ENCODE peak calls at places on chromosomes 3 and 15, in four cellular contexts. O is fibroblast of pulmonary artery, D is globus pallidus, J is EH. M is an unnamed sample.

GRCh38 chr15:76682259-76682658 is 222.9 kb downstream of the SCAPER start:
- DNase-seq in J (no peak), O (no peak), D (no peak), M (no peak)

GRCh38 chr3:156689589-156689988 is 15.2 kb downstream of the TIPARP start:
- DNase-seq in D (no peak), J (no peak), O (no peak), M (no peak)

GRCh38 chr3:14774431-14774830 is 44.3 kb upstream of the FGD5 start:
- DNase-seq in O (no peak), J (no peak), D (no peak), M (no peak)

GRCh38 chr15:70313099-70314017 is 215.6 kb upstream of the TLE3 start:
- DNase-seq in O (no peak), J (no peak), D (no peak), M (no peak)

GRCh38 chr3:14329116-14329830 is 73.1 kb upstream of the SLC6A6 start:
- DNase-seq in D (no peak), O (no peak), J (peak), M (no peak)

GRCh38 chr15:39999538-39999937 is 39.4 kb downstream of the SRP14 start:
- DNase-seq in D (no peak), O (no peak), J (no peak), M (no peak)

GRCh38 chr15:91630090-91630489 is 223.4 kb upstream of the SLCO3A1 start:
- DNase-seq in J (no peak), D (no peak), O (no peak), M (no peak)

GRCh38 chr3:49296781-49297420 is 19.9 kb upstream of the C3orf62 start:
- DNase-seq in O (peak), J (peak), D (no peak), M (no peak)

GRCh38 chr3:113496924-113497323 is 18.0 kb downstream of the SPICE1 start:
- DNase-seq in J (peak), O (peak), D (no peak), M (no peak)

GRCh38 chr3:125498630-125499029 is 21.4 kb downstream of the SNX4 start:
- DNase-seq in J (no peak), D (no peak), O (no peak), M (no peak)

M was measured in NCI-H82.